ENCODE peak calls at places on chromosome 6, in nine cellular contexts. V, R, Q, G, T, F, Y, M and C are unnamed samples.

GRCh38 chr6:86192123-86192522 is 549.4 kb upstream of the SYNCRIP start:
- DNase-seq in V (no peak), R (peak; percentile 5), Q (no peak), G (peak; percentile 0), T (no peak), F (peak; percentile 37), Y (no peak), M (no peak), C (no peak)

GRCh38 chr6:128993161-128993560 is 110.2 kb downstream of the LAMA2 start:
- DNase-seq in V (no peak), R (no peak), Q (no peak), G (no peak), T (no peak), F (no peak), Y (no peak), M (no peak), C (no peak)

GRCh38 chr6:40512340-40512739 is 74.8 kb downstream of the LRFN2 start:
- DNase-seq in V (no peak), R (no peak), Q (no peak), G (no peak), T (no peak), F (no peak), Y (no peak), M (no peak), C (no peak)

GRCh38 chr6:130913119-130913518 is 85.9 kb downstream of the SMLR1 start:
- DNase-seq in V (no peak), R (no peak), Q (no peak), G (no peak), T (no peak), F (no peak), Y (no peak), M (no peak), C (no peak)

GRCh38 chr6:27882624-27883023 is 29.6 kb downstream of the OR2B2 start:
- DNase-seq in V (no peak), R (no peak), Q (no peak), G (no peak), T (no peak), F (no peak), Y (no peak), M (no peak), C (no peak)

GRCh38 chr6:133707456-133707855 is 181.5 kb upstream of the TCF21 start:
- DNase-seq in V (no peak), R (peak; percentile 54), Q (no peak), G (peak; percentile 93), T (no peak), F (no peak), Y (no peak), M (no peak), C (no peak)

GRCh38 chr6:11848852-11849731 is 70.5 kb upstream of the ADTRP start:
- DNase-seq in V (no peak), R (peak; percentile 42), Q (no peak), G (no peak), T (no peak), F (no peak), Y (no peak), M (no peak), C (no peak)

GRCh38 chr6:431986-432385 is 40.4 kb downstream of the IRF4 start:
- DNase-seq in V (no peak), R (no peak), Q (no peak), G (peak; percentile 38), T (no peak), F (no peak), Y (no peak), M (no peak), C (no peak)

GRCh38 chr6:139732451-139732850 is 358.0 kb upstream of the CITED2 start:
- DNase-seq in V (no peak), R (peak; percentile 62), Q (peak; percentile 26), G (peak; percentile 67), T (no peak), F (no peak), Y (no peak), M (no peak), C (no peak)

GRCh38 chr6:25320459-25320858 is 41.3 kb downstream of the CARMIL1 start:
- DNase-seq in V (no peak), R (no peak), Q (no peak), G (no peak), T (no peak), F (no peak), Y (no peak), M (no peak), C (no peak)

GRCh38 chr6:93017213-93017612 is 402.1 kb downstream of the EPHA7 start:
- DNase-seq in V (no peak), R (no peak), Q (no peak), G (peak; percentile 24), T (no peak), F (no peak), Y (no peak), M (no peak), C (no peak)

GRCh38 chr6:157831018-157831369 is 7.9 kb downstream of the SNX9 start:
- DNase-seq in V (no peak), R (no peak), Q (no peak), G (no peak), T (no peak), F (no peak), Y (no peak), M (no peak), C (no peak)

GRCh38 chr6:13378669-13379590 is 50.6 kb upstream of the TBC1D7 start:
- DNase-seq in V (no peak), R (no peak), Q (no peak), G (no peak), T (no peak), F (no peak), Y (no peak), M (peak; percentile 85), C (no peak)

GRCh38 chr6:20700375-20700774 is 166.1 kb downstream of the CDKAL1 start:
- DNase-seq in V (no peak), R (no peak), Q (no peak), G (no peak), T (no peak), F (no peak), Y (no peak), M (peak; percentile 60), C (no peak)

GRCh38 chr6:8321671-8322404 is 113.5 kb downstream of the SLC35B3 start:
- DNase-seq in V (no peak), R (no peak), Q (no peak), G (no peak), T (no peak), F (no peak), Y (no peak), M (no peak), C (no peak)

GRCh38 chr6:94769197-94769596 is 808.1 kb upstream of the MANEA start:
- DNase-seq in V (no peak), R (no peak), Q (no peak), G (no peak), T (no peak), F (no peak), Y (no peak), M (no peak), C (no peak)

GRCh38 chr6:121305957-121306607 is 28.2 kb downstream of the TBC1D32 start:
- DNase-seq in V (no peak), R (peak; percentile 47), Q (no peak), G (peak; percentile 45), T (no peak), F (peak; percentile 46), Y (no peak), M (no peak), C (no peak)

GRCh38 chr6:3757241-3757641 is 5.7 kb upstream of the PXDC1 start:
- DNase-seq in V (no peak), R (no peak), Q (no peak), G (no peak), T (no peak), F (no peak), Y (no peak), M (no peak), C (no peak)

GRCh38 chr6:36719126-36719525 is 21.5 kb downstream of the RAB44 start:
- DNase-seq in V (peak; percentile 19), R (no peak), Q (no peak), G (no peak), T (no peak), F (no peak), Y (no peak), M (no peak), C (no peak)

GRCh38 chr6:131199568-131200272 is 64.5 kb downstream of the AKAP7 start:
- DNase-seq in V (peak; percentile 87), R (peak; percentile 47), Q (no peak), G (peak; percentile 65), T (peak; percentile 42), F (peak; percentile 31), Y (no peak), M (peak; percentile 62), C (peak; percentile 52)

GRCh38 chr6:77502966-77503365 is 39.7 kb upstream of the HTR1B start:
- DNase-seq in V (no peak), R (no peak), Q (no peak), G (no peak), T (no peak), F (no peak), Y (no peak), M (no peak), C (no peak)

GRCh38 chr6:131001113-131001776 is 61.8 kb downstream of the EPB41L2 start:
- DNase-seq in V (no peak), R (no peak), Q (no peak), G (no peak), T (no peak), F (no peak), Y (no peak), M (no peak), C (no peak)

DNA sequence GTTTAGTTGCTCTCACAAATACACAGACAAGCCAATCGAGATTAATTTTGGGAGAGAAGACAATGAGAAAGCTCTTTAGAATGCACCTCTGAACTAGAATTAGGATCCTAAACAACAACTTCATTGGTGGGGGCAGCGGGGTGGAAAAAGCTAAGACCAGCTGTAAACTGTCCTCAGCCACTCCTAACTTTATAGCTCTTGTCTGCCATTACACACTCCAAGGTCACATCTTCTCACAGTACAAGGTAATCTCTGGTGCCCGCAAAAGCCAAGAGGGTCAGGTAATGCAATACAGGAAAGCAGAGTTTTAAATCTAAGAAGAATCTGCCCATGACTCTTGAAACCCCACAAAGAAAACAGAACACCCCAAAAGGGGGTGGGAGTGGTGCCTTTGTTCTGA is 17.8 kb upstream of the IL22RA2 start:
- DNase-seq in V (no peak), R (peak; percentile 28), Q (no peak), G (peak; percentile 15), T (no peak), F (no peak), Y (no peak), M (no peak), C (no peak)
- H3K9me3 ChIP-seq in V (peaks cover 17% of the 10 kb centered on the region), R (peaks cover 17% of the 10 kb centered on the region), Q (no peaks in the 10 kb centered on the region), G (no peaks in the 10 kb centered on the region), T (no peaks in the 10 kb centered on the region), F (peaks cover 15% of the 10 kb centered on the region), Y (peaks cover 32% of the 10 kb centered on the region), M (peaks cover 11% of the 10 kb centered on the region), C (peaks cover 2% of the 10 kb centered on the region)

GRCh38 chr6:165184192-165184979 is 125.0 kb downstream of the C6orf118 start:
- DNase-seq in V (no peak), R (no peak), Q (no peak), G (no peak), T (no peak), F (no peak), Y (peak; percentile 44), M (no peak), C (no peak)
- H3K9me3 ChIP-seq in V (no peaks in the 10 kb centered on the region), R (no peaks in the 10 kb centered on the region), Q (no peaks in the 10 kb centered on the region), G (no peaks in the 10 kb centered on the region), T (no peaks in the 10 kb centered on the region), F (no peaks in the 10 kb centered on the region), Y (no peaks in the 10 kb centered on the region), M (peaks cover 27% of the 10 kb centered on the region), C (peaks cover 3% of the 10 kb centered on the region)

GRCh38 chr6:164756142-164756541 is 553.3 kb downstream of the C6orf118 start:
- DNase-seq in V (no peak), R (no peak), Q (no peak), G (no peak), T (no peak), F (no peak), Y (no peak), M (no peak), C (no peak)
- H3K9me3 ChIP-seq in V (no peaks in the 10 kb centered on the region), R (no peaks in the 10 kb centered on the region), Q (no peaks in the 10 kb centered on the region), G (no peaks in the 10 kb centered on the region), T (no peaks in the 10 kb centered on the region), F (no peaks in the 10 kb centered on the region), Y (peaks cover 8% of the 10 kb centered on the region), M (peaks cover 44% of the 10 kb centered on the region), C (no peaks in the 10 kb centered on the region)

GRCh38 chr6:125688138-125688537 is 61.3 kb upstream of the HEY2 start:
- DNase-seq in V (no peak), R (no peak), Q (no peak), G (no peak), T (no peak), F (no peak), Y (no peak), M (no peak), C (no peak)
- H3K9me3 ChIP-seq in V (no peaks in the 10 kb centered on the region), R (peaks cover 36% of the 10 kb centered on the region), Q (no peaks in the 10 kb centered on the region), G (no peaks in the 10 kb centered on the region), T (no peaks in the 10 kb centered on the region), F (no peaks in the 10 kb centered on the region), Y (peaks cover 43% of the 10 kb centered on the region), M (no peaks in the 10 kb centered on the region), C (peaks cover 11% of the 10 kb centered on the region)